ENCODE peak calls at places on chromosomes 12 and 14, in nine cellular contexts. U, I, X, A, O, B, N, F and K are unnamed samples.

GRCh38 chr12:56206373-56207166 is 15.2 kb downstream of the RNF41 start:
- DNase-seq in U (peak), I (peak), X (peak), A (peak), O (peak), B (peak), N (peak), F (peak), K (no peak)

GRCh38 chr12:102959391-102959790 is 1.9 kb downstream of the ASCL1 start:
- DNase-seq in U (no peak), I (no peak), X (no peak), A (no peak), O (no peak), B (no peak), N (no peak), F (no peak), K (no peak)

GRCh38 chr14:92863281-92863680 is 59.7 kb upstream of the CHGA start:
- DNase-seq in U (no peak), I (no peak), X (no peak), A (no peak), O (no peak), B (no peak), N (no peak), F (no peak), K (no peak)

GRCh38 chr14:93797071-93797470 is 8.8 kb upstream of the PRIMA1 start:
- DNase-seq in U (no peak), I (no peak), X (no peak), A (no peak), O (no peak), B (no peak), N (no peak), F (no peak), K (no peak)

GRCh38 chr12:109542014-109542413 is 31.3 kb downstream of the MMAB start:
- DNase-seq in U (no peak), I (peak), X (no peak), A (peak), O (no peak), B (no peak), N (no peak), F (no peak), K (no peak)

GRCh38 chr12:14111230-14111865 is 129.9 kb upstream of the GRIN2B start:
- DNase-seq in U (no peak), I (no peak), X (no peak), A (no peak), O (peak), B (no peak), N (no peak), F (no peak), K (peak)

GRCh38 chr12:39959016-39959415 is 146.9 kb downstream of the SLC2A13 start:
- DNase-seq in U (no peak), I (no peak), X (no peak), A (no peak), O (no peak), B (no peak), N (no peak), F (no peak), K (no peak)

GRCh38 chr12:90090929-90091651 is 382.5 kb upstream of the ATP2B1 start:
- DNase-seq in U (no peak), I (peak), X (no peak), A (peak), O (peak), B (no peak), N (no peak), F (no peak), K (peak)

GRCh38 chr12:54998958-54999510 is 14.5 kb upstream of the TESPA1 start:
- DNase-seq in U (no peak), I (no peak), X (no peak), A (no peak), O (no peak), B (no peak), N (no peak), F (no peak), K (no peak)

GRCh38 chr12:109625131-109625559 is 51.6 kb downstream of the MVK start:
- DNase-seq in U (no peak), I (peak), X (peak), A (peak), O (no peak), B (no peak), N (peak), F (no peak), K (no peak)

GRCh38 chr14:71245659-71246361 is 338.6 kb downstream of the PCNX1 start:
- DNase-seq in U (no peak), I (no peak), X (no peak), A (no peak), O (no peak), B (no peak), N (no peak), F (no peak), K (no peak)

GRCh38 chr14:38290601-38291190 is 34.8 kb upstream of the CLEC14A start:
- DNase-seq in U (no peak), I (peak), X (no peak), A (no peak), O (no peak), B (no peak), N (no peak), F (no peak), K (peak)

GRCh38 chr12:99387661-99388060 is 259.9 kb upstream of the GARIN6 start:
- DNase-seq in U (no peak), I (no peak), X (no peak), A (no peak), O (no peak), B (no peak), N (no peak), F (no peak), K (no peak)

GRCh38 chr14:55921516-55921915 is 196.7 kb upstream of the PELI2 start:
- DNase-seq in U (no peak), I (no peak), X (no peak), A (peak), O (no peak), B (no peak), N (no peak), F (no peak), K (no peak)

GRCh38 chr12:19971396-19971802 is 396.9 kb upstream of the PDE3A start:
- DNase-seq in U (no peak), I (peak), X (no peak), A (no peak), O (peak), B (no peak), N (no peak), F (no peak), K (peak)

GRCh38 chr12:1639538-1639937 is 10.5 kb downstream of the WNT5B start:
- DNase-seq in U (no peak), I (no peak), X (no peak), A (peak), O (no peak), B (no peak), N (no peak), F (no peak), K (no peak)

GRCh38 chr14:50822501-50823042 is 8.4 kb downstream of the NIN start:
- DNase-seq in U (no peak), I (no peak), X (no peak), A (no peak), O (no peak), B (no peak), N (no peak), F (no peak), K (no peak)

GRCh38 chr12:62713190-62713589 is 221.8 kb downstream of the PPM1H start:
- DNase-seq in U (no peak), I (no peak), X (no peak), A (no peak), O (no peak), B (no peak), N (no peak), F (no peak), K (no peak)

GRCh38 chr14:93939304-93940229 is 12.4 kb downstream of the FAM181A start:
- DNase-seq in U (peak), I (peak), X (peak), A (peak), O (peak), B (peak), N (peak), F (peak), K (no peak)

GRCh38 chr12:48078901-48079300 is 27.0 kb downstream of the SENP1 start:
- DNase-seq in U (no peak), I (peak), X (no peak), A (peak), O (no peak), B (no peak), N (no peak), F (no peak), K (no peak)

GRCh38 chr12:131944601-131945251 is 5.0 kb upstream of the EP400 start:
- DNase-seq in U (no peak), I (no peak), X (peak), A (peak), O (no peak), B (no peak), N (peak), F (peak), K (no peak)

GRCh38 chr12:23906329-23906728 is 43.1 kb downstream of the SOX5 start:
- DNase-seq in U (no peak), I (peak), X (no peak), A (no peak), O (no peak), B (no peak), N (no peak), F (no peak), K (no peak)

GRCh38 chr14:100825691-100826331 is at the start of gene MEG3:
- DNase-seq in U (no peak), I (peak), X (no peak), A (peak), O (no peak), B (peak), N (peak), F (peak), K (no peak)

GRCh38 chr12:110338754-110339153 is 57.7 kb downstream of the ATP2A2 start:
- DNase-seq in U (no peak), I (no peak), X (peak), A (no peak), O (no peak), B (no peak), N (no peak), F (no peak), K (no peak)

GRCh38 chr12:29343022-29343799 is 37.8 kb downstream of the ERGIC2 start:
- DNase-seq in U (no peak), I (no peak), X (no peak), A (no peak), O (no peak), B (no peak), N (no peak), F (no peak), K (no peak)

GRCh38 chr12:80193900-80194299 is 94.6 kb downstream of the OTOGL start:
- DNase-seq in U (no peak), I (no peak), X (no peak), A (no peak), O (no peak), B (no peak), N (no peak), F (no peak), K (no peak)

GRCh38 chr12:80189241-80189640 is 89.9 kb downstream of the OTOGL start:
- DNase-seq in U (no peak), I (peak), X (no peak), A (peak), O (no peak), B (no peak), N (no peak), F (no peak), K (no peak)

GRCh38 chr12:80195143-80195726 is 95.9 kb downstream of the OTOGL start:
- DNase-seq in U (no peak), I (peak), X (no peak), A (peak), O (peak), B (no peak), N (peak), F (no peak), K (no peak)

GRCh38 chr12:80190001-80190400 is 90.7 kb downstream of the OTOGL start:
- DNase-seq in U (no peak), I (no peak), X (no peak), A (no peak), O (no peak), B (no peak), N (peak), F (no peak), K (no peak)

GRCh38 chr12:80192087-80192486 is 92.8 kb downstream of the OTOGL start:
- DNase-seq in U (no peak), I (no peak), X (no peak), A (peak), O (no peak), B (no peak), N (no peak), F (no peak), K (no peak)
- TF ChIP-seq CTCF in U (no peak), I (peak), X (no peak), A (no peak), O (no peak), B (no peak), N (no peak), F (no peak), K (no peak)

DNA sequence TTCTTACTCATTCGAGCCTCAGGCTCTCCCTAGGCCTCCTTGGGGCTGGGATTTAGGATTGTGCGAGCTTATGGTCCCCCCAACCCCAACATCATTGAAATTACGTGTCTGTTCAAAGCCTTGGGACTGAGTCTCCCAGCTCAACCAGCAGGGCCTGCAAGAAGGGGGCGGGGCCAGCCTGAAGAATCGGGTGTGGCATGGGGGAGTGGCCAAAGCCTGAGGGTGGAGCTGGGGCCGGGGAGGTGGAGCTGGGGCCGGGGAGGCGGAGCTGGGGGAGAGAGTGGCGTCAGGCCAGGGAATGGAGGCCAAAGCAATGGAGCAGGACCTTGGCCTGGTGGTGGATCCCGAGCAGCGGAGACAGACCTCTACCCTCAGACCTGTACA is 24.3 kb upstream of the HSPB8 start:
- DNase-seq in U (no peak), I (no peak), X (peak), A (no peak), O (no peak), B (no peak), N (peak), F (no peak), K (no peak)
- H3K4me3 ChIP-seq in U (no peak), I (no peak), X (no peak), A (no peak), O (no peak), B (no peak), N (peak), F (no peak), K (no peak)

GRCh38 chr14:88729159-88729558 is 63.6 kb downstream of the EML5 start:
- DNase-seq in U (no peak), I (no peak), X (peak), A (peak), O (no peak), B (no peak), N (peak), F (no peak), K (no peak)
- TF ChIP-seq CTCF in U (no peak), I (peak), X (peak), A (peak), O (peak), B (no peak), N (no peak), F (no peak), K (peak)

DNA sequence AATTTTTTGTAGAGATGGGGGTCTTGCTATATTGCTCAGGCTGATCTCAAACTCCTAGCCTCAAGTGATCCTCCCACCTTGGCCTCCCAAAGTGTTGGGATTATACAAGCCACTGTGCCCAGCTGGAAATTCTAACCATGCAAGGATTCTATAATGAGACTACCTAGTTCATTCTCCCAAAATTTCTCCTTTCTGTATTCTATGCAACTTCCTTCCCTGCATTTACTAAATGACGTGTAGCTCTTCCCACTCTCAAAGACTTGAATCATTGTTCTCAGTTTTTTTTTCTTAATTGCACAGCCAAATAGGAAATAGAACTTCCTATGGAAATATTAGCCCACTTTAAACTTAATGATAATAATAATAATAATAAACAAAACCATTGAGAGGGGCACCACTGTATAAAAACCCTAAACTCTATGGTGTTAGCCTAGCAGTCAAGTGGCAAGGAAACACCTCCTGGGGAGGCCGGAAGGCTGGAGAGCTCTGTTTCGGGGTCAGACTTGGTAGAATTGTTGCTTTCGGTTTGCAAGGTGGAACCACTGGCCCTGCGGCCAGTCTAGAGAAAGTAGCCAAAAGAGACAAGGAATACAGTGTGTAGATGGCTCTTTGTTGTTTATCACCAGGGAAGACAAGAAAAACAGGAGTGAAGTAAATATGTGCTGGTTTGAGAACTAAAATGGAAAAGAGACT is 40.0 kb upstream of the TESC start:
- DNase-seq in U (no peak), I (no peak), X (no peak), A (no peak), O (no peak), B (no peak), N (no peak), F (no peak), K (no peak)
- H3K4me3 ChIP-seq in U (no peak), I (no peak), X (no peak), A (no peak), O (no peak), B (no peak), N (no peak), F (no peak), K (no peak)

GRCh38 chr12:107925125-107925524 is 150.6 kb downstream of the ASCL4 start:
- DNase-seq in U (no peak), I (no peak), X (no peak), A (no peak), O (no peak), B (no peak), N (no peak), F (no peak), K (no peak)

GRCh38 chr12:107931761-107932160 is 157.3 kb downstream of the ASCL4 start:
- DNase-seq in U (no peak), I (no peak), X (no peak), A (no peak), O (no peak), B (no peak), N (no peak), F (no peak), K (no peak)

DNA sequence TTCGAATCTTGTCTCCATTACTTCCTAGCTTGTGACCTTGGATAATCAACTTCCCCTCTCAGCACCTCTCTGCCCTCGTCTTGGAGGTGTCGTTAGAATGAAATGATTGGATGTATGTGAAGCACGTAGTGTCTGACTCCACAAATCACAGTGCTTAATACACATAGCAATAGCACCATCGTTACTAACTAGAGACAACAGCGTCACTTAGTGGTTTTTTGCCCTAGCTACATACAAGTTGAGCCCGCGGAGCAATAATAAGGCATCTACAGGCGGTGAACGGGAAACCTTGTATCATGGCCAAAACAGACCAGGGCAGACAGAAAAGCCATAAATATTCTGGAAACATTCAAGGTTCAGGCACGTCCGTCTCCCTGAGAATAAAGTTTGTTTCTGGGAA is 154.9 kb downstream of the ASCL4 start:
- DNase-seq in U (no peak), I (peak), X (peak), A (no peak), O (peak), B (no peak), N (peak), F (no peak), K (no peak)
- TF ChIP-seq CTCF in U (no peak), I (peak), X (peak), A (peak), O (peak), B (peak), N (peak), F (no peak), K (peak)